ENCODE peak calls at places on chromosomes 16 and 17, in five cellular contexts. X is B cell, D is retinal pigment epithelial cell, V is progenitor cell of endocrine pancreas, C is fibroblast of mammary gland. J is an unnamed sample.

GRCh38 chr16:31148896-31149295 is 970 bp downstream of the PRSS36 start:
- DNase-seq in V (no peak), X (no peak), C (no peak), D (no peak), J (no peak)

GRCh38 chr16:76668207-76668725 is 391.1 kb downstream of the CNTNAP4 start:
- DNase-seq in V (no peak), C (no peak), D (no peak), X (no peak), J (no peak)

GRCh38 chr16:86884256-86884655 is 305.9 kb downstream of the FOXL1 start:
- DNase-seq in D (no peak), C (no peak), V (no peak), X (no peak), J (no peak)

GRCh38 chr17:17109896-17110295 is 67.6 kb downstream of the MPRIP start:
- DNase-seq in X (peak), V (no peak), C (no peak), D (no peak), J (no peak)

GRCh38 chr16:75761111-75761510 is 34.8 kb upstream of the CPHXL start:
- DNase-seq in D (no peak), V (no peak), C (peak), X (peak), J (no peak)

GRCh38 chr17:50532452-50533024 is at the start of gene EPN3:
- DNase-seq in V (peak), D (no peak), X (no peak), C (no peak), J (no peak)

GRCh38 chr17:19671433-19671832 is 22.9 kb downstream of the ALDH3A2 start:
- DNase-seq in V (no peak), D (no peak), X (no peak), C (no peak), J (no peak)

GRCh38 chr16:2205967-2206313 is 686 bp downstream of the MLST8 start:
- DNase-seq in D (no peak), X (no peak), C (no peak), V (no peak), J (no peak)

GRCh38 chr17:41814195-41814594 is 1.4 kb downstream of the FKBP10 start:
- DNase-seq in D (peak), V (no peak), C (peak), X (no peak), J (no peak)

GRCh38 chr16:23026777-23027362 is 122.4 kb downstream of the USP31 start:
- DNase-seq in D (no peak), C (peak), X (no peak), V (peak), J (no peak)

GRCh38 chr17:51142597-51142996 is 10.8 kb upstream of the NME1 start:
- DNase-seq in X (no peak), C (no peak), V (no peak), D (no peak), J (no peak)

GRCh38 chr17:49013311-49014205 is 16.4 kb downstream of the IGF2BP1 start:
- DNase-seq in D (no peak), C (no peak), X (no peak), V (peak), J (no peak)

GRCh38 chr17:74952431-74953128 is 16.9 kb downstream of the OTOP3 start:
- DNase-seq in X (no peak), D (no peak), C (no peak), V (no peak), J (no peak)

GRCh38 chr17:29369831-29370735 is 20.1 kb upstream of the TAOK1 start:
- DNase-seq in X (peak), C (peak), V (peak), D (peak), J (no peak)

GRCh38 chr16:17470871-17471744 is at the start of gene XYLT1:
- DNase-seq in X (peak), C (peak), V (peak), D (peak), J (no peak)

GRCh38 chr17:72360386-72360940 is 239.6 kb downstream of the SOX9 start:
- DNase-seq in V (no peak), D (no peak), X (no peak), C (no peak), J (no peak)

GRCh38 chr17:7111784-7112526 is 2.7 kb downstream of the ASGR2 start:
- DNase-seq in D (no peak), V (no peak), C (no peak), X (no peak), J (no peak)

GRCh38 chr17:28900986-28901726 is 1.7 kb downstream of the DHRS13 start:
- DNase-seq in D (no peak), C (no peak), X (no peak), V (no peak), J (no peak)

GRCh38 chr17:80191720-80192265 is 22.0 kb downstream of the CARD14 start:
- DNase-seq in V (no peak), X (no peak), D (no peak), C (no peak), J (no peak)

GRCh38 chr17:16419074-16419928 is 3.9 kb downstream of the TRPV2 start:
- DNase-seq in X (no peak), C (peak), D (peak), V (no peak), J (no peak)

GRCh38 chr16:81937305-81938038 is 73.8 kb downstream of the SDR42E1 start:
- DNase-seq in C (no peak), X (no peak), V (no peak), D (no peak), J (no peak)

GRCh38 chr16:142405-142804 is 3.9 kb upstream of the NPRL3 start:
- DNase-seq in X (no peak), C (no peak), V (no peak), D (no peak), J (no peak)

GRCh38 chr17:17171991-17172939 is 33.9 kb downstream of the PLD6 start:
- DNase-seq in C (no peak), V (no peak), D (no peak), X (no peak), J (no peak)

DNA sequence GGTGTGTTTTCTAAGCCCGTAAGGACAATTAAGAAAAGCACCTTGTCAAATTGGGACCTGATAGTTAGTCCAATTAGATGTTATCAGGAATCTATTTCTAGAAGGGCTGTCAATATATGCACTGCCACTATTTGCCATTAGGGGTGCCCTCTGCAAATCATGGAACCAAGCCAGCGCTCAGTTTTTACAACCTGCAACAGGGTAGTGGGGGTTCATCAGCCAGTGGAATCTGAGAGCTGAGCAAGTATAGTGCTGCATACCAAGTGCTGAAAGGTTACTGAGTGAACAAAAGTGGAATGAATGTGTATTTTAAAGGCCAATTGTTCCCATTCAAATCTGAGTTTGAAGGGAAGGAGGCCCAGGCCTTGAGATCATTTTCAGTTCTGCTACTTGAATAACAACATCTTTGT is 10.4 kb downstream of the PRR11 start:
- DNase-seq in C (peak), D (no peak), X (peak), V (no peak), J (peak)
- TF ChIP-seq CTCF in C (peak), D (peak), X (peak), V (peak), J (peak)

GRCh38 chr17:45990836-45991235 is 8.2 kb upstream of the STH start:
- DNase-seq in V (no peak), X (no peak), C (no peak), D (no peak), J (no peak)
- TF ChIP-seq CTCF in V (peak), X (no peak), C (no peak), D (no peak), J (no peak)

GRCh38 chr17:62703776-62704380 is 76.4 kb downstream of the MRC2 start:
- DNase-seq in D (no peak), X (peak), V (peak), C (peak), J (peak)
- TF ChIP-seq CTCF in D (peak), X (peak), V (peak), C (peak), J (peak)

GRCh38 chr17:76154935-76155845 is 14.1 kb upstream of the FOXJ1 start:
- DNase-seq in C (no peak), X (no peak), V (no peak), D (no peak), J (no peak)

GRCh38 chr17:76152580-76152979 is 11.5 kb upstream of the FOXJ1 start:
- DNase-seq in C (no peak), D (no peak), V (no peak), X (no peak), J (no peak)

GRCh38 chr17:76154292-76154691 is 13.2 kb upstream of the FOXJ1 start:
- DNase-seq in C (no peak), D (no peak), X (no peak), V (no peak), J (no peak)

GRCh38 chr17:76153202-76153601 is 12.2 kb upstream of the FOXJ1 start:
- DNase-seq in D (no peak), V (no peak), C (no peak), X (no peak), J (no peak)

GRCh38 chr17:76153640-76154039 is 12.6 kb upstream of the FOXJ1 start:
- DNase-seq in V (no peak), X (no peak), C (peak), D (no peak), J (no peak)
- TF ChIP-seq CTCF in V (peak), X (no peak), C (peak), D (peak), J (peak)

DNA sequence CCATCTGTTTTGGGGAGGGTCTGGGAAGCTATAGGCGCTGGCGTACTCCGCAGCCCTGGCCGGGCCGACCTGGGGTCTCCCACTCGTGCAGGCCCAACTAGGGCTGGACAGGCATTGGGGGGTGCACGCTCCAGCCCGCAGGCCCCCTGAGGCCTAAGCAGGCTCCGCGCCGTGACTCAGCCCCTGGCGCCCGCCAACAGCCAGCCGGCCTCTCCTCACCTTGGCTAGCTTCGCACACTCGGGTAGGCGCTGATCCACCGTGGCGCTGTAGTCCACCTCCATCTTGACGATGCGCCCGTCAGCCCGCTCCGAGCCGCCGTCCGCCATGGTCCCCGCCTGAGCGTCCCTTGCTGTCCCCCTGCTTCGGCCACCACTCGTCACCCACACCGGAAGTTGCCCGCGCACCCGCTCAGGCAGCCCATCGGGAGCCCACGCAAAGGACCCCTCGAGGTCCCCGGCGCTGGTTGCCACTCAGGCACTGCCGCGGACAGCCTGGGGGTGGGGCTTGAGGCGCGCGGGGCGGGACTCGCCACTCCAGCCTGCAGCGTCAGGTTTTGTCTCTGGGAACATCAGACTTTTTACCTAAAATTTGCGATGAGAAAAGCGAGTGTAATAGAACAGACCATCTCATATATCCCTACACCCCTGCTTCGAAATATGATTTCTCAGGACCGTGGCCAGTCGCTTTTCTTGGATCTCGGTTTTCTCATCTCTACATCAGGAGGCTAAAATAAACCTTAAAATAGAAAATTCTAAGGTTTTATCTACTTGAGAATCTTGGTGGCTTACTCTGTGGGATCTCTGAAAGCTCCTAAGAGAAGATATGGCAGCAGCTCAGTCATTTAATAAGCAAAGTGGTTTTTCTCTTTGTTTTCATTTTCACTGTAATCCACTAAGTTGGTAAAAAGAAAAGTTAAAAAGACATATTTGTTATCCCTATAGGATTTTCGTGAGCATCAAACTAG is at the start of gene PSMD12:
- DNase-seq in V (peak), D (no peak), C (peak), X (peak), J (peak)
- TF ChIP-seq CTCF in V (no peak), D (no peak), C (no peak), X (no peak), J (no peak)

GRCh38 chr17:47970725-47971511 is at the start of gene CDK5RAP3:
- DNase-seq in D (peak), V (peak), X (peak), C (peak), J (peak)
- TF ChIP-seq CTCF in D (peak), V (peak), X (peak), C (peak), J (peak)

GRCh38 chr17:3046753-3047152 is 16.7 kb downstream of the OR1D5 start:
- DNase-seq in D (no peak), C (no peak), V (no peak), X (no peak), J (no peak)

GRCh38 chr17:3038941-3039340 is 24.5 kb downstream of the OR1D5 start:
- DNase-seq in C (no peak), D (no peak), V (no peak), X (no peak), J (no peak)

GRCh38 chr17:3039748-3040147 is 23.7 kb downstream of the OR1D5 start:
- DNase-seq in D (no peak), V (no peak), C (no peak), X (no peak), J (no peak)

GRCh38 chr17:3040882-3041281 is 22.5 kb downstream of the OR1D5 start:
- DNase-seq in X (no peak), V (no peak), D (no peak), C (no peak), J (no peak)

GRCh38 chr17:3043737-3044365 is 19.6 kb downstream of the OR1D5 start:
- DNase-seq in V (no peak), X (no peak), D (no peak), C (peak), J (no peak)
- TF ChIP-seq CTCF in V (peak), X (no peak), D (peak), C (peak), J (peak)

J was measured in type B pancreatic cell.